ENCODE peak calls at places on chromosome 20, in seven cellular contexts. O, M, E, F, Q, H and D are unnamed samples.

GRCh38 chr20:3515379-3516175 is 44.8 kb downstream of the ATRN start:
- DNase-seq in O (no peak), M (no peak), E (no peak), F (no peak), Q (no peak), H (no peak), D (no peak)

GRCh38 chr20:64138276-64138815 is 25.9 kb upstream of the MYT1 start:
- DNase-seq in O (peak; percentile 28), M (no peak), E (peak; percentile 6), F (no peak), Q (no peak), H (peak; percentile 29), D (peak; percentile 19)

GRCh38 chr20:52824494-52825216 is 147.5 kb upstream of the TSHZ2 start:
- DNase-seq in O (no peak), M (no peak), E (no peak), F (no peak), Q (no peak), H (no peak), D (no peak)

GRCh38 chr20:21702553-21703467 is 2.7 kb upstream of the PAX1 start:
- DNase-seq in O (peak; percentile 63), M (no peak), E (no peak), F (no peak), Q (peak; percentile 65), H (no peak), D (no peak)

GRCh38 chr20:47645632-47646031 is 139.6 kb downstream of the SULF2 start:
- DNase-seq in O (no peak), M (no peak), E (no peak), F (no peak), Q (no peak), H (no peak), D (no peak)

GRCh38 chr20:46894971-46895905 is 595 bp downstream of the EYA2 start:
- DNase-seq in O (peak; percentile 71), M (no peak), E (no peak), F (peak; percentile 36), Q (no peak), H (no peak), D (no peak)

GRCh38 chr20:53829706-53830521 is 236.3 kb upstream of the ZNF217 start:
- DNase-seq in O (no peak), M (peak; percentile 81), E (no peak), F (no peak), Q (peak; percentile 48), H (no peak), D (no peak)

GRCh38 chr20:49851234-49851755 is 38.7 kb downstream of the SLC9A8 start:
- DNase-seq in O (no peak), M (no peak), E (no peak), F (no peak), Q (no peak), H (no peak), D (peak; percentile 49)

GRCh38 chr20:4813839-4814695 is 92.4 kb downstream of the PRND start:
- DNase-seq in O (peak; percentile 75), M (peak; percentile 80), E (no peak), F (no peak), Q (no peak), H (no peak), D (no peak)

GRCh38 chr20:50138479-50139393 is 14.8 kb downstream of the PEDS1 start:
- DNase-seq in O (no peak), M (no peak), E (peak; percentile 49), F (no peak), Q (no peak), H (no peak), D (no peak)

GRCh38 chr20:19991826-19992225 is 25.3 kb upstream of the NAA20 start:
- DNase-seq in O (no peak), M (no peak), E (no peak), F (no peak), Q (no peak), H (no peak), D (no peak)

GRCh38 chr20:39885975-39886649 is 802.9 kb downstream of the MAFB start:
- DNase-seq in O (peak; percentile 72), M (peak; percentile 41), E (peak; percentile 54), F (peak; percentile 38), Q (peak; percentile 32), H (peak; percentile 55), D (peak; percentile 14)

GRCh38 chr20:36832791-36833190 is 43.1 kb upstream of the TLDC2 start:
- DNase-seq in O (no peak), M (no peak), E (no peak), F (no peak), Q (no peak), H (no peak), D (no peak)

GRCh38 chr20:36825374-36826104 is 50.4 kb upstream of the TLDC2 start:
- DNase-seq in O (no peak), M (no peak), E (no peak), F (no peak), Q (no peak), H (no peak), D (no peak)

GRCh38 chr20:50487397-50487796 is 22.8 kb upstream of the PTPN1 start:
- DNase-seq in O (no peak), M (no peak), E (no peak), F (no peak), Q (no peak), H (no peak), D (no peak)

GRCh38 chr20:34922654-34923381 is 32.8 kb downstream of the GSS start:
- DNase-seq in O (no peak), M (no peak), E (no peak), F (peak; percentile 42), Q (peak; percentile 60), H (no peak), D (peak; percentile 79)

GRCh38 chr20:64091762-64092161 is 7.6 kb upstream of the LKAAEAR1 start:
- DNase-seq in O (no peak), M (no peak), E (no peak), F (no peak), Q (no peak), H (no peak), D (no peak)

GRCh38 chr20:37627060-37627766 is 66.6 kb upstream of the CTNNBL1 start:
- DNase-seq in O (no peak), M (peak; percentile 38), E (peak; percentile 36), F (no peak), Q (peak; percentile 48), H (no peak), D (no peak)

GRCh38 chr20:51584737-51585136 is 42.2 kb upstream of the NFATC2 start:
- DNase-seq in O (no peak), M (peak; percentile 38), E (no peak), F (no peak), Q (no peak), H (no peak), D (no peak)

GRCh38 chr20:43715044-43715443 is 11.8 kb downstream of the GTSF1L start:
- DNase-seq in O (no peak), M (no peak), E (no peak), F (no peak), Q (no peak), H (no peak), D (no peak)

GRCh38 chr20:13219327-13220193 is 1.5 kb upstream of the ISM1 start:
- DNase-seq in O (no peak), M (no peak), E (no peak), F (no peak), Q (no peak), H (no peak), D (no peak)
- H3K4me1 ChIP-seq in O (no peaks in the 10 kb centered on the region), M (no peaks in the 10 kb centered on the region), E (peaks cover 15% of the 10 kb centered on the region), F (peaks cover 30% of the 10 kb centered on the region), Q (peaks cover 11% of the 10 kb centered on the region), H (peaks cover 19% of the 10 kb centered on the region), D (peaks cover 11% of the 10 kb centered on the region)

GRCh38 chr20:25297141-25297905 is 49.4 kb downstream of the PYGB start:
- DNase-seq in O (no peak), M (no peak), E (no peak), F (no peak), Q (no peak), H (no peak), D (no peak)

GRCh38 chr20:25295386-25296093 is 47.7 kb downstream of the PYGB start:
- DNase-seq in O (no peak), M (no peak), E (peak; percentile 87), F (peak; percentile 72), Q (no peak), H (no peak), D (no peak)

GRCh38 chr20:25293910-25294458 is 46.1 kb downstream of the PYGB start:
- DNase-seq in O (no peak), M (no peak), E (no peak), F (no peak), Q (no peak), H (no peak), D (no peak)

GRCh38 chr20:25294459-25295385 is 46.8 kb downstream of the PYGB start:
- DNase-seq in O (no peak), M (peak; percentile 77), E (no peak), F (peak; percentile 44), Q (peak; percentile 76), H (no peak), D (no peak)

DNA sequence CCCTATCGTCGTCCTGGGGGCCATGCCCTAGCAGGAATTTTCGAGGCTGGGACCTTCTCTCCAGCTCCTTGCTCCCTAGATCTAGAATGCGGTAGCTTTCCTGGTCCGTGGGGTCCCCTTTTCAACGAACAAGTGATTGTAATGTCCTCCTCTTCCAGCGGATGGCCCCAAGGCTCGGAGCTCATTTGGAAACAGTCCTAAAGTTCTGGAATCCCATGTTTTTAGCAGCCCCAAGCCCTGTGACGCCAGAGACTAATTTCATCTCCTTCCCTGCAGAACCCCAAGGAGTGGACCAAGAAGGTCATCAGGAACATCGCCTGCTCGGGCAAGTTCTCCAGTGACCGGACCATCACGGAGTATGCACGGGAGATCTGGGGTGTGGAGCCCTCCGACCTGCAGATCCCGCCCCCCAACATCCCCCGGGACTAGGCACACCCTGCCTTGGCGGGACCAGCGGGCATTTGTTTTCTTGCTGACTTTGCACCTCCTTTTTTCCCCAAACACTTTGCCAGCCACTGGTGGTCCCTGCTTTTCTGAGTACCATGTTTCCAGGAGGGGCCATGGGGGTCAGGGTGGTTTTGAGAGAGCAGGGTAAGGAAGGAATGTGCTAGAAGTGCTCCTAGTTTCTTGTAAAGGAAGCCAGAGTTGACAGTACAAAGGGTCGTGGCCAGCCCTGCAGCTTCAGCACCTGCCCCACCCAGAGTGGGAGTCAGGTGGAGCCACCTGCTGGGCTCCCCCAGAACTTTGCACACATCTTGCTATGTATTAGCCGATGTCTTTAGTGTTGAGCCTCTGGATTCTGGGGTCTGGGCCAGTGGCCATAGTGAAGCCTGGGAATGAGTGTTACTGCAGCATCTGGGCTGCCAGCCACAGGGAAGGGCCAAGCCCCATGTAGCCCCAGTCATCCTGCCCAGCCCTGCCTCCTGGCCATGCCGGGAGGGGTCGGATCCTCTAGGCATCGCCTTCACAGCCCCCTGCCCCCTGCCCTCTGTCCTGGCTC is 48.5 kb downstream of the PYGB start:
- DNase-seq in O (no peak), M (peak; percentile 56), E (no peak), F (no peak), Q (peak; percentile 54), H (no peak), D (no peak)
- TF ChIP-seq CTCF in O (peak; percentile 21), M (peak; percentile 74), E (peak; percentile 42), F (peak; percentile 15), Q (peak; percentile 53), H (peak; percentile 27), D (no peak)

GRCh38 chr20:32474009-32474716 is 111.0 kb downstream of the NOL4L start:
- DNase-seq in O (peak; percentile 82), M (no peak), E (peak; percentile 34), F (no peak), Q (no peak), H (no peak), D (no peak)
- H3K27ac ChIP-seq in O (peak overlapping the region; percentile 93), M (no peak overlapping the region), E (peak overlapping the region; percentile 84), F (peak overlapping the region; percentile 83), Q (peak overlapping the region; percentile 97), H (peak overlapping the region; percentile 88), D (peak overlapping the region; percentile 61)

DNA sequence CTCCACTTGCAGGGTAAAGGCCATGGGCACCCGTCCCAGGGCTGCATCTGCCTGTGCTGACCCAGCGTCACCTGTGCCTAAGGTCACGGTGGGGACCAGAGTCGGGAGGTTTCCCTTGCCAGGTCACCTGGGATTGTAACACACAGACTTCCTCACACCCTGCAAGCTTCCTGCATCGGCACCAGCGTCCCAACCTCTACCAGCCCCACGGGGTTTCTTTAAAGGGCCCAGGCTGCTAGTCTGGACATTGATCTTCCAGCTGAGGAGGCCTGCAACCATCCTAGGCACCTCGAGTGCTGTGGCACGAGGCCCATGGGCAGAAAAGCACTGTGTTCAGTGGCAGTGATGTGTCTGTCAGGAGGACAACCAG is 12.6 kb downstream of the ACSS1 start:
- DNase-seq in O (peak; percentile 47), M (no peak), E (no peak), F (peak; percentile 22), Q (no peak), H (peak; percentile 24), D (no peak)
- H3K4me1 ChIP-seq in O (peaks cover 43% of the 10 kb centered on the region), M (peaks cover 20% of the 10 kb centered on the region), E (peaks cover 93% of the 10 kb centered on the region), F (peaks cover 99% of the 10 kb centered on the region), Q (no peaks in the 10 kb centered on the region), H (peaks cover 75% of the 10 kb centered on the region), D (peaks cover 44% of the 10 kb centered on the region)